ENCODE peak calls at places on chromosomes 7 and 10, in five cellular contexts. K is GM23248, H is GM12865, I is RWPE2, W is MM.1S. R is an unnamed sample.

GRCh38 chr7:81308643-81309354 is 389.9 kb upstream of the SEMA3C start:
- DNase-seq in W (no peak), H (no peak), K (peak; percentile 56), I (no peak), R (no peak)

GRCh38 chr10:122263971-122264370 is 7.1 kb upstream of the BTBD16 start:
- DNase-seq in K (peak; percentile 85), I (no peak), H (no peak), W (no peak), R (no peak)

GRCh38 chr10:114526112-114526496 is 121.8 kb upstream of the AFAP1L2 start:
- DNase-seq in W (peak; percentile 72), I (no peak), K (no peak), H (peak; percentile 62), R (peak; percentile 79)

GRCh38 chr10:86304436-86304835 is 62.2 kb downstream of the GRID1 start:
- DNase-seq in W (no peak), K (no peak), I (peak; percentile 16), H (no peak), R (no peak)

GRCh38 chr7:128791968-128792319 is at the start of gene CCDC136:
- DNase-seq in H (no peak), I (no peak), W (no peak), K (peak; percentile 64), R (no peak)

GRCh38 chr10:29732918-29733317 is 98.1 kb upstream of the SVIL start:
- DNase-seq in W (no peak), I (no peak), H (no peak), K (no peak), R (no peak)

GRCh38 chr10:82212753-82213152 is 337.8 kb downstream of the NRG3 start:
- DNase-seq in W (no peak), H (no peak), I (no peak), K (no peak), R (no peak)

GRCh38 chr7:26348987-26349809 is 57.5 kb downstream of the SNX10 start:
- DNase-seq in W (no peak), I (no peak), H (no peak), K (no peak), R (no peak)

GRCh38 chr10:58086144-58086762 is 181.4 kb downstream of the IPMK start:
- DNase-seq in H (no peak), I (no peak), K (no peak), W (no peak), R (no peak)

GRCh38 chr10:16987129-16987670 is 142.4 kb downstream of the CUBN start:
- DNase-seq in W (no peak), K (peak; percentile 87), H (no peak), I (no peak), R (no peak)

GRCh38 chr10:8312079-8312478 is 257.6 kb downstream of the GATA3 start:
- DNase-seq in K (no peak), W (no peak), H (no peak), I (no peak), R (no peak)

GRCh38 chr10:21526952-21527633 is 1.6 kb upstream of the SKIDA1 start:
- DNase-seq in I (peak; percentile 67), W (peak; percentile 51), H (peak; percentile 74), K (peak; percentile 84), R (no peak)

GRCh38 chr7:46544396-46545008 is 623.4 kb upstream of the IGFBP3 start:
- DNase-seq in I (no peak), K (peak; percentile 90), W (peak; percentile 10), H (peak; percentile 10), R (no peak)

GRCh38 chr7:143327903-143328302 is 12.0 kb downstream of the CLCN1 start:
- DNase-seq in I (no peak), W (no peak), K (no peak), H (peak; percentile 47), R (no peak)

GRCh38 chr7:106071999-106072714 is 40.0 kb downstream of the SYPL1 start:
- DNase-seq in W (no peak), I (no peak), K (no peak), H (no peak), R (peak; percentile 62)

GRCh38 chr10:1589257-1589656 is 148.1 kb downstream of the ADARB2 start:
- DNase-seq in W (no peak), K (no peak), H (no peak), I (no peak), R (no peak)

GRCh38 chr7:50426280-50427045 is 23.7 kb downstream of the FIGNL1 start:
- DNase-seq in H (no peak), I (no peak), W (no peak), K (no peak), R (no peak)

GRCh38 chr7:151007469-151007898 is 16.7 kb downstream of the NOS3 start:
- DNase-seq in I (no peak), K (no peak), H (no peak), W (no peak), R (no peak)
- H3K4me3 ChIP-seq in I (no peak overlapping the region), K (no peak overlapping the region), H (no peak overlapping the region), W (peak overlapping the region; percentile 49), R (peak overlapping the region; percentile 57)

GRCh38 chr10:127149613-127150081 is 46.7 kb downstream of the INSYN2A start:
- DNase-seq in H (no peak), W (no peak), K (peak; percentile 35), I (no peak), R (no peak)
- H3K4me3 ChIP-seq in H (no peak overlapping the region), W (no peak overlapping the region), K (no peak overlapping the region), I (no peak overlapping the region), R (no peak overlapping the region)

DNA sequence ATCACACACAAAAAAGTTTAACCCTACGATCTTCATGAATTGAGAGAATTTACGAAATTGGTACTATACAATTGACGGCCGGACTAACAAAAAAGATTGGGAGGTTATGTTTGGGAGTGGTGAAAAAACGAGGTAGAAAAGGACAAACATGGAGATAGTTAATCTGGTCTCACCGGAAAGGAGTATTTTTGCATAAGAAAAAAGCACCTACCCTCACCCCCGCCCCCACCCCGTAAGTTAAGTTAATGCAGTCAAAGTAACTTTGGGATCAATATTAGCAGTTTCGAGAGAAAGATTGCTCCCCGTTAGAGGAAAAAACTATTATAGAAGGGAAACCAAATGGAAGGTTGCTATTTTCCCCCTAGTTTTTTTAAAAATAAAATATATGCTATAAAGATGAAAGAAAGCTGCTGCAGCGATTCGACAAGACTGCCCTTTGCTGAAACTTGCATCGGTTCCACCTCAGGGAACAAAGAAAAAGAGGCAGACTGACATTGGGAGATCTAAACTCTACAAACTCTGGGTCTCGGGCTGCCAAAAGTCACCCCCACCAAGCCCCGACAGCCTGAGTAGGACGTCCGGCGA is 3.5 kb downstream of the SP8 start:
- DNase-seq in H (no peak), W (no peak), K (no peak), I (no peak), R (no peak)
- H3K4me3 ChIP-seq in H (no peak overlapping the region), W (no peak overlapping the region), K (peak overlapping the region; percentile 12), I (peak overlapping the region; percentile 41), R (no peak overlapping the region)

GRCh38 chr7:44984478-44984758 is 5.6 kb upstream of the MYO1G start:
- DNase-seq in W (no peak), K (no peak), I (no peak), H (no peak), R (no peak)
- H3K4me3 ChIP-seq in W (peak overlapping the region; percentile 78), K (peak overlapping the region; percentile 81), I (no peak overlapping the region), H (peak overlapping the region; percentile 58), R (peak overlapping the region; percentile 84)

GRCh38 chr10:101311440-101312067 is 42.4 kb upstream of the BTRC start:
- DNase-seq in I (no peak), K (peak; percentile 20), H (no peak), W (no peak), R (no peak)
- H3K4me3 ChIP-seq in I (no peak overlapping the region), K (no peak overlapping the region), H (no peak overlapping the region), W (no peak overlapping the region), R (no peak overlapping the region)

GRCh38 chr7:44845476-44845875 is 2.4 kb downstream of the H2AZ2 start:
- DNase-seq in K (peak; percentile 13), I (no peak), W (no peak), H (no peak), R (no peak)
- H3K4me3 ChIP-seq in K (peak overlapping the region; percentile 97), I (no peak overlapping the region), W (peak overlapping the region; percentile 96), H (peak overlapping the region; percentile 82), R (no peak overlapping the region)

GRCh38 chr10:42755028-42755451 is 27.6 kb upstream of the BMS1 start:
- DNase-seq in K (no peak), H (no peak), I (no peak), W (no peak), R (no peak)
- H3K4me3 ChIP-seq in K (peak overlapping the region; percentile 69), H (no peak overlapping the region), I (peak overlapping the region; percentile 30), W (no peak overlapping the region), R (no peak overlapping the region)

GRCh38 chr7:155345490-155345889 is 47.8 kb downstream of the INSIG1 start:
- DNase-seq in H (no peak), W (no peak), K (no peak), I (no peak), R (no peak)
- H3K4me3 ChIP-seq in H (no peak overlapping the region), W (peak overlapping the region; percentile 33), K (no peak overlapping the region), I (peak overlapping the region; percentile 25), R (no peak overlapping the region)